ENCODE peak calls at places on chromosomes 3 and 15, in six cellular contexts. F is testis, Z is nephron progenitor cell, P is pons, M is RPMI7951, D is posterior cingulate gyrus. J is an unnamed sample.

GRCh38 chr3:38561746-38562466 is 65.8 kb downstream of the EXOG start:
- DNase-seq in F (no peak), Z (no peak), P (no peak), M (no peak), D (no peak), J (no peak)

GRCh38 chr3:43539321-43539720 is 82.5 kb downstream of the ANO10 start:
- DNase-seq in F (no peak), Z (no peak), P (no peak), M (no peak), D (no peak), J (no peak)

GRCh38 chr15:73571346-73571745 is 61.8 kb downstream of the NPTN start:
- DNase-seq in F (no peak), Z (peak), P (no peak), M (no peak), D (no peak), J (no peak)

GRCh38 chr15:60591491-60592385 is 112.8 kb upstream of the ICE2 start:
- DNase-seq in F (peak), Z (peak), P (peak), M (no peak), D (peak), J (peak)

GRCh38 chr3:43153189-43154083 is 47.6 kb upstream of the POMGNT2 start:
- DNase-seq in F (peak), Z (no peak), P (peak), M (peak), D (peak), J (peak)

GRCh38 chr3:147797095-147797494 is 387.9 kb downstream of the ZIC1 start:
- DNase-seq in F (no peak), Z (no peak), P (no peak), M (peak), D (no peak), J (no peak)

GRCh38 chr15:58115692-58116091 is 22.5 kb upstream of the AQP9 start:
- DNase-seq in F (no peak), Z (no peak), P (peak), M (peak), D (no peak), J (no peak)

GRCh38 chr3:57803647-57804081 is 47.6 kb downstream of the SLMAP start:
- DNase-seq in F (no peak), Z (no peak), P (peak), M (peak), D (no peak), J (no peak)

GRCh38 chr15:67900621-67901147 is 60.8 kb upstream of the RNU6-1 start:
- DNase-seq in F (no peak), Z (no peak), P (no peak), M (no peak), D (no peak), J (no peak)

GRCh38 chr3:70933105-70933810 is 620.8 kb upstream of the MDFIC2 start:
- DNase-seq in F (no peak), Z (no peak), P (no peak), M (no peak), D (no peak), J (no peak)